ENCODE peak calls at places on chromosomes 3 and 15, in seven cellular contexts. J, W, G, Q, L, S and H are unnamed samples.
A peak's percentile ranks its signal among the peaks of the same experiment; 100 is the strongest.

GRCh38 chr3:113496924-113497323 is 18.0 kb downstream of the SPICE1 start:
- DNase-seq in S (no peak), J (no peak), Q (no peak), G (no peak), W (no peak), L (no peak), H (no peak)

GRCh38 chr15:38038659-38039442 is 104.4 kb downstream of the TMCO5A start:
- DNase-seq in L (no peak), G (no peak), Q (no peak), W (no peak), S (no peak), J (no peak), H (no peak)

GRCh38 chr3:63067999-63068645 is 192.9 kb upstream of the CADPS start:
- DNase-seq in J (no peak), L (peak; percentile 27), S (no peak), W (no peak), G (peak; percentile 60), Q (peak; percentile 10), H (peak; percentile 79)

GRCh38 chr3:67389176-67389575 is 265.2 kb downstream of the SUCLG2 start:
- DNase-seq in S (no peak), W (peak; percentile 40), L (no peak), J (no peak), Q (no peak), G (no peak), H (no peak)

GRCh38 chr15:69474291-69474690 is 21.7 kb downstream of the RPLP1 start:
- DNase-seq in G (no peak), S (no peak), Q (no peak), W (no peak), L (no peak), J (no peak), H (no peak)

GRCh38 chr15:31313223-31313622 is 13.4 kb upstream of the KLF13 start:
- DNase-seq in J (no peak), L (no peak), G (no peak), W (no peak), S (no peak), Q (no peak), H (no peak)

GRCh38 chr15:41799488-41799805 is 25.2 kb downstream of the MAPKBP1 start:
- DNase-seq in J (no peak), Q (no peak), G (no peak), S (no peak), L (no peak), W (peak; percentile 50), H (no peak)

GRCh38 chr3:9074079-9074478 is 110.8 kb upstream of the RAD18 start:
- DNase-seq in J (no peak), L (no peak), Q (no peak), G (no peak), W (no peak), S (no peak), H (no peak)

GRCh38 chr3:73206006-73206405 is 144.5 kb downstream of the EBLN2 start:
- DNase-seq in S (peak; percentile 56), G (no peak), L (no peak), J (no peak), Q (no peak), W (no peak), H (no peak)

GRCh38 chr15:101434032-101434920 is 55.2 kb downstream of the PCSK6 start:
- DNase-seq in J (no peak), G (peak; percentile 33), Q (no peak), L (peak; percentile 39), S (no peak), W (no peak), H (no peak)

GRCh38 chr15:38558714-38559059 is 5.9 kb downstream of the RASGRP1 start:
- DNase-seq in G (no peak), L (no peak), Q (no peak), S (peak; percentile 10), J (no peak), W (no peak), H (no peak)

GRCh38 chr3:180408654-180409053 is 193.3 kb upstream of the TTC14 start:
- DNase-seq in G (no peak), J (no peak), L (no peak), Q (no peak), W (no peak), S (no peak), H (no peak)

GRCh38 chr3:151580592-151580991 is 119.7 kb upstream of the IGSF10 start:
- DNase-seq in W (no peak), Q (no peak), J (no peak), G (no peak), L (no peak), S (no peak), H (peak; percentile 25)

GRCh38 chr3:143970773-143971366 is 753 bp upstream of the DIPK2A start:
- DNase-seq in W (no peak), S (peak; percentile 41), Q (peak; percentile 38), L (no peak), G (peak; percentile 77), J (peak; percentile 22), H (no peak)

GRCh38 chr3:149615731-149616221 is 42.0 kb downstream of the WWTR1 start:
- DNase-seq in J (no peak), L (peak; percentile 48), S (no peak), Q (peak; percentile 18), W (no peak), G (no peak), H (no peak)

GRCh38 chr3:56282341-56282740 is 185.9 kb downstream of the ERC2 start:
- DNase-seq in L (no peak), G (no peak), S (no peak), Q (no peak), W (no peak), J (no peak), H (no peak)

GRCh38 chr3:194271459-194272035 is 79.6 kb downstream of the CPN2 start:
- DNase-seq in L (no peak), Q (no peak), S (no peak), J (no peak), G (no peak), W (no peak), H (no peak)

GRCh38 chr3:194268659-194269487 is 82.3 kb downstream of the CPN2 start:
- DNase-seq in G (no peak), J (no peak), S (no peak), L (no peak), Q (no peak), W (no peak), H (no peak)

GRCh38 chr3:194269610-194270145 is 81.5 kb downstream of the CPN2 start:
- DNase-seq in G (peak; percentile 79), W (no peak), S (peak; percentile 46), J (peak; percentile 27), Q (peak; percentile 45), L (no peak), H (no peak)

GRCh38 chr3:194272221-194272620 is 78.9 kb downstream of the CPN2 start:
- DNase-seq in W (no peak), S (no peak), Q (no peak), J (no peak), G (no peak), L (no peak), H (no peak)

DNA sequence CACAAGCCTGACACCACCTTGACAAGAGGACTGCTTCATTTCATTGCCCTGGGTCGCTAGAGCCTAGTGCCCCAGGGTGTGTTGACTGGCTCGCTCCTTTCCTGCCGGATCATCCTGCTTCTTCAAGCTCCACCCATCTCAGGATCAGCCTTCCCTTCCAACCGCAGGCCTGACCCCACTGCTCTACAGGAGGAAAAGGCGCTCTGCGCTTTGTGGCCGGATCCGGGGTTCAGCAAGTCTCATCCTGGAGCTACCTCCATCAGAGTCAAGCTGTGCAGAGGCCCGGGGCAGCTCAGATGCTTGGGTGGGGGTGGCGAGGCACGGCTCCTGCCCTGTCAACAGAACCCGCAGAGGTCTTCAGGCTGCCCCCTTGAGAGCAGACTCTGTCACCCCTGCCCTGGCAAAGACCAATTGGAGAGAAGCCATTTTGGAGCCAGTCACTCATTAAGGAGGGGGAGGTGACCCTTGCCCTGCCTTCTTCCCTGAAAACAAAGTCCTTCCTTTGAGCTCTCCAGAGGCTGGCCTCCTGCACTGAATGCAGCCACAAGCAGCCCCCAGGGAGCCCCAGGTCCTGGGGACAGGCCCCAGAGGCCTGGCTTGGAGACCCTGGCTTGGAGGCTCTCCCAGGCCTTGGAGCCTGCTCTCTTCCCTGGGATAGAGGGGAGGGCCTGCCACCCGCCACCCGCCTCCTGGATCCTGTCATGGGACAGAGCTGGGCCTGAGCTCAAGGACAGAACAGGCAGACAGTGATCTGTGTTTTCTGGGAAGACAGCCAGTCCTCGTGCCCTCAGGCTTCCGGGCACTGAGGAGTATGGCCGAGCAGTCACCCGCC is 80.3 kb downstream of the CPN2 start:
- DNase-seq in Q (no peak), J (peak; percentile 45), L (peak; percentile 43), G (no peak), S (peak; percentile 93), W (no peak), H (peak; percentile 90)
- TF ChIP-seq JUND in Q (no peak), J (no peak), L (no peak), G (no peak), S (no peak), W (no peak), H (no peak)

GRCh38 chr3:42999212-42999611 is 20.1 kb downstream of the GASK1A start:
- DNase-seq in S (no peak), W (no peak), G (no peak), J (no peak), Q (no peak), L (no peak), H (no peak)

GRCh38 chr3:43004282-43004681 is 25.2 kb downstream of the GASK1A start:
- DNase-seq in J (no peak), G (no peak), Q (no peak), L (no peak), W (no peak), S (no peak), H (no peak)

GRCh38 chr3:43005253-43005652 is 26.1 kb downstream of the GASK1A start:
- DNase-seq in S (no peak), G (no peak), Q (no peak), J (no peak), W (no peak), L (no peak), H (no peak)

GRCh38 chr3:43001556-43002121 is 22.5 kb downstream of the GASK1A start:
- DNase-seq in S (no peak), W (no peak), L (no peak), J (no peak), G (no peak), Q (no peak), H (no peak)

DNA sequence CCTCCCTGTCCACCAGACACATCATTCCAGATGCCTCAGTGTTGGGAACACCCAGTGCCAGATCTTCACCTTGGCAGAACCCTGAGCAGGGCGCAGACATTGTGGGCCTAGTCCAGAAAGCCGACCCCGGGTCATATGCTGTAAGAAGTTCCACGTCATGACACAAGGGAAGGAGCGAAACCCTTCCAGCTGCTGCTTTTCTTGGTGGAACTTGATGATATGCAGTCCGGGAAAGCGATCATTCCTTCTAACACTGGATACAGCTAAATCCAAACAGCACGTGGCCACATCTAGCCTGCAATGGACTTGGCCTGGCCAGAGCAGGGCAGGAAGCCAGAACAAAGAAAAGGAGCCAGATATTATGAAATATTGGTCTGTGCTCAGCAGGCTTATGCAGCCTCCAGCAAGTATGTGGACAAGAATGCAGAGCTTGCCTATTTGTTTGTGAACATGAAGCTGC is 22.0 kb downstream of the GASK1A start:
- DNase-seq in J (no peak), L (peak; percentile 77), S (no peak), Q (no peak), G (no peak), W (no peak), H (peak; percentile 95)
- TF ChIP-seq JUND in J (no peak), L (no peak), S (no peak), Q (no peak), G (no peak), W (no peak), H (no peak)

GRCh38 chr3:106372293-106372648 is 503.5 kb upstream of the CBLB start:
- DNase-seq in L (no peak), W (no peak), Q (no peak), G (no peak), J (no peak), S (no peak), H (no peak)
- TF ChIP-seq JUND in L (no peak), W (no peak), Q (no peak), G (no peak), J (no peak), S (peak; percentile 1), H (no peak)

GRCh38 chr3:127383656-127384179 is 95.9 kb upstream of the PRR20G start:
- DNase-seq in G (no peak), W (no peak), L (no peak), Q (no peak), S (no peak), J (no peak), H (no peak)
- TF ChIP-seq JUND in G (no peak), W (no peak), L (no peak), Q (no peak), S (no peak), J (no peak), H (no peak)